ENCODE peak calls at places on chromosomes 4 and X, in eight cellular contexts. V is HCT116; F is activated naive CD8-positive, alpha-beta T cell treated with anti-CD3 and anti-CD28 coated beads, Interleukin-2, amount 50 U/mL, for 24 hours; P is HFFc6; D is kidney tubule cell; Q is PC-9; K is fibroblast of the conjunctiva; B is NCI-H510A treated with DMSO at 0.1 percent for 48 hours. Z is an unnamed sample.

GRCh38 chr4:53355919-53356521 is 9.8 kb downstream of the SCFD2 start:
- DNase-seq in B (no peak), D (peak), V (no peak), K (no peak), Q (no peak), P (no peak), F (no peak), Z (no peak)

GRCh38 chr4:75990129-75990528 is 616 bp downstream of the SDAD1 start:
- DNase-seq in F (no peak), P (no peak), B (no peak), K (no peak), D (peak), V (no peak), Q (no peak), Z (no peak)

GRCh38 chr4:74157116-74157742 is 689 bp upstream of the MTHFD2L start:
- DNase-seq in Q (no peak), F (no peak), D (peak), B (no peak), P (peak), K (no peak), V (no peak), Z (no peak)

GRCh38 chrX:86806786-86807185 is 658.5 kb downstream of the DACH2 start:
- DNase-seq in F (no peak), P (no peak), D (peak), V (no peak), K (no peak), B (no peak), Q (no peak), Z (no peak)

GRCh38 chr4:102139132-102139573 is 206.1 kb downstream of the SLC39A8 start:
- DNase-seq in F (no peak), P (no peak), Q (no peak), D (peak), K (no peak), V (peak), B (no peak), Z (no peak)

GRCh38 chr4:23084559-23085248 is 392.0 kb downstream of the GBA3 start:
- DNase-seq in Q (no peak), K (no peak), V (no peak), P (no peak), B (no peak), D (peak), F (no peak), Z (no peak)

GRCh38 chrX:84197550-84197949 is 9.6 kb upstream of the RPS6KA6 start:
- DNase-seq in P (no peak), B (no peak), V (no peak), D (no peak), Q (no peak), K (no peak), F (no peak), Z (no peak)

GRCh38 chr4:1910643-1911042 is 39.5 kb downstream of the NSD2 start:
- DNase-seq in F (no peak), B (peak), Q (peak), V (no peak), D (peak), K (peak), P (peak), Z (peak)

GRCh38 chrX:150902434-150903109 is 4.1 kb upstream of the CD99L2 start:
- DNase-seq in V (no peak), P (no peak), D (no peak), B (peak), K (no peak), Q (no peak), F (no peak), Z (no peak)

GRCh38 chr4:153759407-153760226 is at the start of gene RNF175:
- DNase-seq in B (peak), D (no peak), F (peak), K (no peak), Q (no peak), P (no peak), V (no peak), Z (no peak)

GRCh38 chr4:6471303-6472007 is 959 bp downstream of the PPP2R2C start:
- DNase-seq in F (no peak), Q (no peak), D (no peak), P (no peak), B (no peak), V (no peak), K (no peak), Z (no peak)

GRCh38 chr4:10396181-10396580 is 61.0 kb downstream of the ZNF518B start:
- DNase-seq in V (no peak), K (no peak), Q (no peak), F (no peak), B (no peak), D (peak), P (no peak), Z (no peak)